ENCODE peak calls at places on chromosomes 16 and 17, in five cellular contexts. E, F, Y, T and V are unnamed samples.
A peak's percentile ranks its signal among the peaks of the same experiment; 100 is the strongest.

GRCh38 chr16:19114359-19115147 is 789 bp downstream of the ITPRIPL2 start:
- DNase-seq in E (peak; percentile 63), F (peak; percentile 77), Y (peak; percentile 74), T (no peak), V (no peak)

GRCh38 chr17:9151091-9151490 is 129.8 kb downstream of the NTN1 start:
- DNase-seq in E (no peak), F (no peak), Y (no peak), T (no peak), V (no peak)

GRCh38 chr16:87324411-87325275 is 7.5 kb upstream of the C16orf95 start:
- DNase-seq in E (no peak), F (peak; percentile 24), Y (peak; percentile 10), T (peak; percentile 29), V (no peak)

GRCh38 chr16:4693956-4694663 is 748 bp downstream of the NUDT16L1 start:
- DNase-seq in E (peak; percentile 54), F (peak; percentile 36), Y (peak; percentile 55), T (peak; percentile 37), V (no peak)

GRCh38 chr17:7589204-7589868 is 558 bp downstream of the SOX15 start:
- DNase-seq in E (peak; percentile 88), F (peak; percentile 89), Y (peak; percentile 75), T (peak; percentile 44), V (no peak)

GRCh38 chr16:20826039-20826566 is 19.8 kb downstream of the REXO5 start:
- DNase-seq in E (no peak), F (peak; percentile 26), Y (no peak), T (no peak), V (no peak)

GRCh38 chr16:24689128-24689527 is 40.3 kb upstream of the TNRC6A start:
- DNase-seq in E (no peak), F (peak; percentile 72), Y (peak; percentile 44), T (no peak), V (peak; percentile 8)

GRCh38 chr17:76046064-76046463 is 19.0 kb upstream of the EVPL start:
- DNase-seq in E (peak; percentile 59), F (no peak), Y (no peak), T (no peak), V (no peak)

GRCh38 chr16:67936124-67936875 is at the start of gene PSMB10:
- DNase-seq in E (peak; percentile 58), F (peak; percentile 70), Y (peak; percentile 64), T (peak; percentile 31), V (no peak)

GRCh38 chr16:89717310-89718197 is 3.1 kb downstream of the VPS9D1 start:
- DNase-seq in E (no peak), F (no peak), Y (no peak), T (no peak), V (no peak)

GRCh38 chr16:57801098-57801855 is 1.0 kb downstream of the KIFC3 start:
- DNase-seq in E (peak; percentile 53), F (peak; percentile 82), Y (peak; percentile 83), T (no peak), V (no peak)

GRCh38 chr17:39212200-39212810 is 12.2 kb downstream of the RPL19 start:
- DNase-seq in E (no peak), F (no peak), Y (no peak), T (no peak), V (no peak)

GRCh38 chr17:77145209-77145608 is 4.4 kb downstream of the SEC14L1 start:
- DNase-seq in E (no peak), F (no peak), Y (no peak), T (no peak), V (no peak)

GRCh38 chr16:83830769-83831450 is 23.1 kb downstream of the HSBP1 start:
- DNase-seq in E (no peak), F (no peak), Y (peak; percentile 58), T (no peak), V (no peak)

GRCh38 chr17:35082073-35082657 is 18.7 kb upstream of the RFFL start:
- DNase-seq in E (peak; percentile 20), F (peak; percentile 86), Y (peak; percentile 90), T (no peak), V (no peak)

GRCh38 chr16:85399583-85400284 is 213.4 kb upstream of the GSE1 start:
- DNase-seq in E (no peak), F (no peak), Y (no peak), T (no peak), V (no peak)

GRCh38 chr17:41939044-41939695 is 8.8 kb downstream of the ODAD4 start:
- DNase-seq in E (no peak), F (no peak), Y (no peak), T (no peak), V (no peak)

GRCh38 chr17:80692931-80693467 is 148.4 kb downstream of the RPTOR start:
- DNase-seq in E (no peak), F (no peak), Y (no peak), T (no peak), V (no peak)
- TF ChIP-seq CTCF in E (no peak), F (no peak), Y (no peak), T (no peak), V (no peak)

DNA sequence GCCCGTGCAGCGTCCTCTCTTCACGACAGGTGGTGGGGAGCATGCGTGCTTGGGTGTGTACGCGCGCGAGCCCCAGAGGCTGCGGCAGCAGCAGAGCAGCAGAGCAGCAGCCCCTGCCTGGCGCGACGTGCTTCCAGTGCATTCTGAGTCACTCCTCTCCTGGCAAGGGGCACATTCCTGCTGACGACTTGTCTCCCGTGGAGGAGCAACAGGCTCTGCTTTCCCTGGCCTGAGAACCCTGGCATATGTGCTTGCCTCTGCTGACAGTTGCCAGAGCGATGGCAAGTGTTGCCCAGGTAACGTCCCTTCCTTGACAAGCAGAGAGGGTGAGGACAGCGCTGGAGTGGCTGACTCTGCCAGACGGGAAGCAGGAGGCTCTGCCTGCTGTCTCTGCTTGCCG is 133.8 kb upstream of the PLCG2 start:
- DNase-seq in E (no peak), F (peak; percentile 76), Y (peak; percentile 97), T (no peak), V (no peak)
- H3K4me3 ChIP-seq in E (no peak overlapping the region), F (no peak overlapping the region), Y (no peak overlapping the region), T (no peak overlapping the region), V (no peak overlapping the region)

GRCh38 chr17:36683387-36683786 is 82.0 kb downstream of the MRM1 start:
- DNase-seq in E (no peak), F (no peak), Y (no peak), T (no peak), V (no peak)
- TF ChIP-seq CTCF in E (no peak), F (no peak), Y (no peak), T (no peak), V (no peak)

GRCh38 chr16:79772028-79772427 is 171.5 kb upstream of the MAF start:
- DNase-seq in E (no peak), F (no peak), Y (no peak), T (no peak), V (no peak)

GRCh38 chr16:79767597-79768280 is 167.2 kb upstream of the MAF start:
- DNase-seq in E (no peak), F (peak; percentile 27), Y (peak; percentile 27), T (no peak), V (no peak)

GRCh38 chr16:79769320-79770243 is 169.0 kb upstream of the MAF start:
- DNase-seq in E (no peak), F (no peak), Y (no peak), T (no peak), V (no peak)

GRCh38 chr16:79770244-79771064 is 169.9 kb upstream of the MAF start:
- DNase-seq in E (peak; percentile 37), F (peak; percentile 81), Y (peak; percentile 85), T (peak; percentile 35), V (peak; percentile 34)

DNA sequence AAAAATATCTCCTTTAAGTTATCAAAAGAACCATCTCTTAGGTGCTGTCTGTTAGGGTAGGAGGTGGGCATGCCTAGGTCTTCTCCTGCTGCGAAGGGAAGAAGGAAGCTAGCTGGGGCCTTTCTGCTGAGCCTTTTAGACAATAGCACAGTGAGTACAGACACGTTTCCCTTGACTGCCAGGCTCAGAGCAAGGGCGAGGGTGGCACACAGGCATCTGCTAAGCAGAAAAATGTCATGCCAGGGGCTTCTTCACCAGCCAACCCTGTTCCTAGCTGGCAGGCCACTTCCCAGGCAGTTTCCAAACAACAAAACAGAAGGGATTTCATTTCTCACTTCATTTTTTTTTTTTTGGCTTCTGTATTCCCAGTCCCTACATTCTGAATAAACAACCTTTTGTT is 168.1 kb upstream of the MAF start:
- DNase-seq in E (no peak), F (no peak), Y (no peak), T (no peak), V (no peak)
- H3K4me3 ChIP-seq in E (no peak overlapping the region), F (no peak overlapping the region), Y (peak overlapping the region; percentile 30), T (no peak overlapping the region), V (no peak overlapping the region)